ENCODE peak calls at places on chromosomes 3 and 15, in eight cellular contexts. V, G, Y, O, W, R, K and A are unnamed samples.

GRCh38 chr15:44298878-44299277 is 10.4 kb downstream of the GOLM2 start:
- DNase-seq in V (no peak), G (no peak), Y (peak; percentile 37), O (no peak), W (no peak), R (peak; percentile 3), K (no peak), A (peak; percentile 70)

GRCh38 chr3:184381261-184382224 is 1.7 kb downstream of the CHRD start:
- DNase-seq in V (no peak), G (no peak), Y (no peak), O (no peak), W (no peak), R (no peak), K (no peak), A (peak; percentile 37)

GRCh38 chr3:109985942-109986555 is 648.7 kb upstream of the DPPA4 start:
- DNase-seq in V (no peak), G (no peak), Y (no peak), O (no peak), W (no peak), R (no peak), K (no peak), A (no peak)

GRCh38 chr15:100190675-100191074 is 151.1 kb downstream of the ADAMTS17 start:
- DNase-seq in V (no peak), G (peak; percentile 66), Y (no peak), O (no peak), W (no peak), R (no peak), K (no peak), A (no peak)

GRCh38 chr3:44444896-44445691 is 32.4 kb downstream of the ZNF445 start:
- DNase-seq in V (no peak), G (peak; percentile 42), Y (no peak), O (no peak), W (no peak), R (no peak), K (no peak), A (no peak)

GRCh38 chr3:12227833-12228232 is 61.0 kb upstream of the PPARG start:
- DNase-seq in V (peak; percentile 96), G (no peak), Y (no peak), O (no peak), W (no peak), R (peak; percentile 96), K (peak; percentile 94), A (no peak)

GRCh38 chr15:31840849-31841476 is 189.4 kb upstream of the CHRNA7 start:
- DNase-seq in V (no peak), G (peak; percentile 68), Y (no peak), O (no peak), W (no peak), R (no peak), K (no peak), A (no peak)

GRCh38 chr15:27328616-27329015 is 357.6 kb downstream of the GABRG3 start:
- DNase-seq in V (no peak), G (no peak), Y (no peak), O (no peak), W (no peak), R (no peak), K (no peak), A (no peak)

GRCh38 chr15:60091150-60091549 is 87.0 kb downstream of the FOXB1 start:
- DNase-seq in V (peak; percentile 90), G (no peak), Y (peak; percentile 78), O (no peak), W (no peak), R (peak; percentile 92), K (peak; percentile 86), A (no peak)
- H3K4me3 ChIP-seq in V (no peak overlapping the region), G (no peak overlapping the region), Y (no peak overlapping the region), O (no peak overlapping the region), W (no peak overlapping the region), R (no peak overlapping the region), K (no peak overlapping the region), A (no peak overlapping the region)

GRCh38 chr3:94336076-94336741 is 273.3 kb downstream of the NSUN3 start:
- DNase-seq in V (peak; percentile 63), G (no peak), Y (peak; percentile 60), O (no peak), W (no peak), R (peak; percentile 59), K (peak; percentile 33), A (no peak)
- TF ChIP-seq CTCF in V (peak; percentile 54), G (no peak), Y (peak; percentile 56), O (peak; percentile 15), W (no peak), R (peak; percentile 39), K (peak; percentile 46), A (peak; percentile 75)

DNA sequence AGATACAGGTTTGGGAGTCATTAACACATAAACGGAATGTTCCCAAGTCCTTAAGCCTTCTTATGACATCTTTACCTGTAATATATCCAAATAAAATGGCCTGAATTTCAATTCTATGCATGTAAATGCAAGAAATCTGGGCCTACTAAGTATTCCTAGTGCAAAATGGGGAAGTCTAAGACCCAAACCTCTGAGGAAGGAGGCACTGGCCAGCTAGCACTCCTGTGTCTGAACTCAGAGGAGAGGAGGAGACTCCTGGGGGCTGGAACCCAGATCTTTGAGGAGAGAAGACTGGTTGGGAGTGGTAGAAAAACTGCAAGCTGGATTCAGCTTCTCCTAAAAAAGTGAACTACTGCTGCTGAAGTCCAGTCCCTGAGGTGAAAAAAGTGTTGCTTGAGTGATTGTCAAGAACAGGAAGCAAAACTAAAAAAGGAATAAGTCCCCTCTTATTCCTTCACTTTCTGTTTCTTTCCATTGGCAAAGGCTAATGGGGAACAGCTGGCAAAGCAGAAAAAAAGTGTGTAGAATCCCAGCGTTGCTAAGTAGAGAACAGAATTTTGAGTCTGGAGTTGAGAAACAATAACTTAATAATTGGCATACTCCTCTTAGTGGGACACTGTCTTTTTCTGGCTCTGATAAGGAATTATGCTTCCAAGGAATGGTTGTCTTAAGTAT is 54.8 kb upstream of the ATP2C1 start:
- DNase-seq in V (no peak), G (no peak), Y (no peak), O (no peak), W (no peak), R (no peak), K (no peak), A (no peak)
- H3K4me3 ChIP-seq in V (no peak overlapping the region), G (no peak overlapping the region), Y (no peak overlapping the region), O (no peak overlapping the region), W (no peak overlapping the region), R (no peak overlapping the region), K (no peak overlapping the region), A (no peak overlapping the region)

GRCh38 chr15:75453703-75454470 is 2.4 kb upstream of the SIN3A start:
- DNase-seq in V (peak; percentile 100), G (peak; percentile 99), Y (peak; percentile 100), O (peak; percentile 98), W (peak; percentile 95), R (peak; percentile 100), K (peak; percentile 100), A (peak; percentile 99)
- TF ChIP-seq CTCF in V (no peak), G (no peak), Y (no peak), O (no peak), W (no peak), R (no peak), K (no peak), A (no peak)

DNA sequence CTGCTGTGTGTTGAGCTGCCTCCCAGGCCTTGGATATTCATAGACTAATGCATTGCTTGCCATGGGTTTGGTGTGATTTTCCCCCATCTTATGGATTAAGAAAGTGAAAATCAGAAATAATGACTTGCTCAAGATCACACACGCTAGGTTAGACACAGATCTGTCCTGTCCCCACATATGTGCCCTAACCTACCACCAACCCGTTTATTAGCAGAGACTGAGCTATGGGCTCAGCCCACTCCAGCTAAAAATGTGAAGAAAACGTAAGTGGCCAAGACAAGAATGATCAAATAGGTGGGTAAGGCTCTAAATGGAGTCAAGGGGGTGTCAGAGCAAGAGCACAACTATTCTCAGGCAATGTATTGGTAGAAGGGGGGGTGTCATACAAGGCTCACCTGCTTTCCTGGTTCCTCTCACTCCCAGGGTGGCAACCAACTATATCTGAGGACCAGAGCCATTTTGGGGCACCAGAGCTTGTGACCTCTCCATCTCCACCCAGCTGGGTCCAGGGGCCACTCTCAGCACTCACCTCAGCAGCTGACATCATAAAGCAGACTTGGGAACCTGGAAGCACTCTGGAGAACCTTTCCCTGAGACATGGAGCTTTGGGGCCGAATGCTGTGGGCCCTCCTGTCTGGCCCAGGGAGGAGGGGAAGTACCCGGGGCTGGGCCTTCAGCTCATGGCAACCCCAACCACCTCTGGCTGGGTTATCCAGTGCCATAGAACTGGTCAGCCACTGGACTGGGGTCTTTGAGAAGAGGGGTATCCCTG is 1.4 kb downstream of the HEMK1 start:
- DNase-seq in V (no peak), G (no peak), Y (no peak), O (no peak), W (no peak), R (no peak), K (no peak), A (no peak)
- H3K4me3 ChIP-seq in V (no peak overlapping the region), G (no peak overlapping the region), Y (peak overlapping the region; percentile 98), O (no peak overlapping the region), W (no peak overlapping the region), R (no peak overlapping the region), K (peak overlapping the region; percentile 97), A (no peak overlapping the region)

GRCh38 chr3:156862338-156862737 is 36.2 kb downstream of the LEKR1 start:
- DNase-seq in V (no peak), G (no peak), Y (no peak), O (no peak), W (no peak), R (no peak), K (no peak), A (no peak)

GRCh38 chr3:156860873-156861272 is 34.7 kb downstream of the LEKR1 start:
- DNase-seq in V (no peak), G (no peak), Y (no peak), O (no peak), W (no peak), R (no peak), K (no peak), A (no peak)

GRCh38 chr3:156867174-156867573 is 41.0 kb downstream of the LEKR1 start:
- DNase-seq in V (no peak), G (no peak), Y (no peak), O (no peak), W (no peak), R (no peak), K (no peak), A (no peak)

GRCh38 chr3:156865732-156866131 is 39.6 kb downstream of the LEKR1 start:
- DNase-seq in V (peak; percentile 2), G (no peak), Y (no peak), O (no peak), W (no peak), R (peak; percentile 34), K (peak; percentile 45), A (no peak)
- TF ChIP-seq CTCF in V (no peak), G (no peak), Y (no peak), O (no peak), W (no peak), R (peak; percentile 14), K (peak; percentile 49), A (no peak)

DNA sequence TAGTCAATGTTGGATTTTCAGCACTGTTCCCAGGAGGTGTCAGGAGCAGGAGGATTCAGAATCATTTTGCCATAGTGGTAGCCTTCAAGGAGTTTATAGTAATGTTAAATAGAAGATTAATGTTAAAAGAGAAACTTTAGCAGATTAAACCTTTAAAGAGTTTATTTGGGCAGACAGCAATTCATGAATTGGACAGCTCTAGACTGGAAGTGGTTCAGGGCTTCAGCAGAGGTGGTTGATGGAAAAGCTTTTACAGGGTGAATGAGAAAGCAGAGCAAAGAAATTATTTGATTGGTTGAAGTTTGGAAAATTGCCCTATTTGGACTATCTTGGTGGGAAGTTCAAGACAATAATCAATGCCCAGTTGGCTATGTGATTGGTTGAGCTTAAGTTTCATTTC is 416.6 kb upstream of the TBL1XR1 start:
- DNase-seq in V (no peak), G (no peak), Y (no peak), O (no peak), W (no peak), R (no peak), K (no peak), A (no peak)
- H3K4me3 ChIP-seq in V (no peak overlapping the region), G (no peak overlapping the region), Y (no peak overlapping the region), O (no peak overlapping the region), W (no peak overlapping the region), R (no peak overlapping the region), K (no peak overlapping the region), A (no peak overlapping the region)